ENCODE peak calls at places on chromosomes 1 and 21, in four cellular contexts. U is IMR-90, M is K562, W is HepG2. O is an unnamed sample.

GRCh38 chr21:34938079-34938764 is 110.9 kb downstream of the RUNX1 start:
- DNase-seq in U (peak), M (no peak), W (no peak), O (no peak)

GRCh38 chr1:93588206-93588605 is 93.4 kb downstream of the BCAR3 start:
- DNase-seq in U (peak), M (no peak), W (no peak), O (no peak)

GRCh38 chr1:162020145-162020544 is 3.5 kb downstream of the OLFML2B start:
- DNase-seq in U (no peak), M (no peak), W (no peak), O (no peak)

GRCh38 chr1:192491804-192492554 is 83.6 kb upstream of the RGS1 start:
- DNase-seq in U (peak), M (no peak), W (no peak), O (no peak)

GRCh38 chr1:27934818-27935549 is at the start of gene SMPDL3B:
- DNase-seq in U (no peak), M (peak), W (no peak), O (no peak)

GRCh38 chr1:54335396-54336056 is 70.7 kb downstream of the SSBP3 start:
- DNase-seq in U (peak), M (no peak), W (no peak), O (no peak)

GRCh38 chr1:205955499-205955898 is 12.2 kb upstream of the SLC26A9 start:
- DNase-seq in U (no peak), M (no peak), W (no peak), O (no peak)

GRCh38 chr1:155321577-155322497 is 1.1 kb downstream of the RUSC1 start:
- DNase-seq in U (no peak), M (no peak), W (no peak), O (no peak)

GRCh38 chr1:214702561-214702960 is 99.6 kb downstream of the CENPF start:
- DNase-seq in U (no peak), M (no peak), W (no peak), O (no peak)

GRCh38 chr1:66944330-66945274 is 19.8 kb downstream of the MIER1 start:
- DNase-seq in U (peak), M (peak), W (peak), O (no peak)
- TF ChIP-seq BHLHE40 in U (peak), M (no peak), W (peak), O (no peak)

GRCh38 chr21:38810034-38810825 is 4.5 kb downstream of the ETS2 start:
- DNase-seq in U (no peak), M (no peak), W (no peak), O (no peak)
- H3K9ac ChIP-seq in U (peak), M (no peak), W (peak), O (no peak)

GRCh38 chr1:153616144-153616884 is at the start of gene S100A14:
- DNase-seq in U (no peak), M (no peak), W (no peak), O (no peak)
- TF ChIP-seq BHLHE40 in U (peak), M (peak), W (peak), O (no peak)

GRCh38 chr1:31327381-31327780 is 30.5 kb downstream of the ZCCHC17 start:
- DNase-seq in U (peak), M (no peak), W (no peak), O (no peak)
- H3K9ac ChIP-seq in U (no peak), M (no peak), W (no peak), O (no peak)

DNA sequence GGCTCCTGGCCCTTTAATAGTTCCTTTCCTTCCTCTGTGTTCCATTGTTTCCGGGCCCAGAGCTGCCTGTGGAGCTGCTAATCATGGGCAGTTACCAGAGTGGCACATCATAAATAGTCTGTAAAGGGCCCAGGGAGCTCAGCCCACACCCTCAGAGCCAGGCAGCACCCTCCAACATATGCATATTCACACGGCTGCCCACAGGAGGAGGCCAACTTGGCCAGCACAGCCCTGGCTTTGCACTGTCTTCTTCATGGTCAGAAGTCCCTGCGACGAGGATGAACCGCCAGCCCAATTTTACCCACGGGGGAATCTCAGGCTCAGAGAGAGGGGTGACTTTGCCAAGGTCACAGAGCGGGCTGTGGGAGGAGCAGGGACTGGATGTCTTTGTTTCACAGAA is 172.5 kb downstream of the TRABD2B start:
- DNase-seq in U (no peak), M (no peak), W (no peak), O (no peak)
- TF ChIP-seq BHLHE40 in U (no peak), M (no peak), W (no peak), O (no peak)

DNA sequence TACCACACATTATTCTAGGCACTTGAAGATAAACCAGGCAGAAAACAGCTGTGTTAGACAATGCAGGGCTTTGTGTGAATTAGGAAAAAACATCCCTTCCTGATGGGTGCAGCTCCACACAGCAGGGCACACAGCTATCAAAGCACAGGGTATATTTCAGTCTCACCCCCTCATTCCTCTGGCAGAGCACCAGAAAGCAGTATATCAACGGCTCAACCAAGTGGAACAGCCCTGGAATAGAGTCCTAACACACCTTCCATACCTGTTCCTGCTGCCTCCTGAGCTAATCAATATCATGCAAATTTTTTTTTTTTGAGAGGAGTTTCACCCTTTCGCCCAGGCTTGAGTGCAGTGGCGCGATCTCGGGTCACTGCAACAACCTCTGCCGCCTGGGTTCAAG is 32.1 kb downstream of the LYST start:
- DNase-seq in U (no peak), M (no peak), W (no peak), O (no peak)
- H3K9ac ChIP-seq in U (no peak), M (no peak), W (no peak), O (no peak)